ENCODE peak calls at places on chromosomes 13 and 19, in six cellular contexts. N is fibroblast of the conjunctiva; T is A549; D is immature natural killer cell; C is mucosa of gallbladder; S is CD4-positive, alpha-beta T cell. R is an unnamed sample.

GRCh38 chr13:112924365-112924764 is 44.6 kb upstream of the MCF2L start:
- DNase-seq in C (no peak), S (no peak), T (no peak), N (no peak), D (no peak), R (no peak)

GRCh38 chr13:53953205-53953604 is 924.6 kb downstream of the OLFM4 start:
- DNase-seq in C (no peak), S (no peak), D (no peak), T (no peak), N (no peak), R (no peak)

GRCh38 chr13:38421590-38422560 is 72.2 kb downstream of the UFM1 start:
- DNase-seq in N (no peak), D (no peak), C (no peak), T (no peak), S (no peak), R (no peak)

GRCh38 chr19:21482863-21483276 is 22.5 kb upstream of the ZNF429 start:
- DNase-seq in N (no peak), T (peak; percentile 12), S (peak; percentile 74), C (peak; percentile 56), D (peak; percentile 62), R (no peak)

GRCh38 chr13:25910243-25910642 is 141.6 kb downstream of the SHISA2 start:
- DNase-seq in N (no peak), D (no peak), S (no peak), C (no peak), T (no peak), R (no peak)

GRCh38 chr19:47022541-47023447 is 3.2 kb downstream of the NPAS1 start:
- DNase-seq in C (no peak), N (no peak), D (no peak), T (no peak), S (no peak), R (no peak)

GRCh38 chr19:4717191-4717965 is 6.3 kb downstream of the DPP9 start:
- DNase-seq in C (no peak), N (peak; percentile 32), D (no peak), T (peak; percentile 90), S (no peak), R (no peak)

GRCh38 chr13:84076280-84076679 is 194.0 kb upstream of the SLITRK1 start:
- DNase-seq in N (no peak), T (no peak), S (no peak), D (no peak), C (no peak), R (no peak)

GRCh38 chr13:74017301-74018092 is 116.7 kb downstream of the KLF12 start:
- DNase-seq in C (no peak), D (no peak), N (no peak), S (no peak), T (no peak), R (no peak)

GRCh38 chr13:26679411-26679810 is 81.2 kb downstream of the GPR12 start:
- DNase-seq in S (no peak), C (no peak), T (no peak), D (no peak), N (no peak), R (no peak)

GRCh38 chr19:52464798-52465470 is 11.6 kb downstream of the ZNF578 start:
- DNase-seq in T (peak; percentile 24), S (no peak), D (no peak), C (no peak), N (no peak), R (no peak)

GRCh38 chr13:27920677-27921420 is 1.0 kb downstream of the PDX1 start:
- DNase-seq in C (no peak), N (no peak), S (no peak), T (peak; percentile 6), D (no peak), R (no peak)

GRCh38 chr19:1001538-1002166 is 1.4 kb downstream of the GRIN3B start:
- DNase-seq in T (peak; percentile 46), N (no peak), S (peak; percentile 81), C (no peak), D (peak; percentile 63), R (peak; percentile 61)

GRCh38 chr13:50129065-50129922 is 114.0 kb downstream of the KCNRG start:
- DNase-seq in D (no peak), N (no peak), C (no peak), S (no peak), T (no peak), R (no peak)

GRCh38 chr13:71714802-71715375 is 152.1 kb downstream of the DACH1 start:
- DNase-seq in S (no peak), T (no peak), C (no peak), N (no peak), D (no peak), R (no peak)

GRCh38 chr13:64071352-64071751 is 2655.7 kb upstream of the PCDH20 start:
- DNase-seq in D (no peak), N (no peak), T (no peak), C (no peak), S (no peak), R (no peak)

GRCh38 chr19:4911314-4911713 is 2.0 kb downstream of the UHRF1 start:
- DNase-seq in T (no peak), D (no peak), S (no peak), N (no peak), C (no peak), R (no peak)

GRCh38 chr19:7250951-7251350 is 43.3 kb downstream of the INSR start:
- DNase-seq in N (no peak), D (no peak), T (no peak), S (no peak), C (no peak), R (no peak)

GRCh38 chr19:53086949-53087348 is 16.3 kb downstream of the ZNF160 start:
- DNase-seq in T (no peak), N (no peak), C (peak; percentile 14), D (no peak), S (no peak), R (no peak)

GRCh38 chr13:111177081-111177711 is 62.1 kb downstream of the ARHGEF7 start:
- DNase-seq in N (no peak), C (peak; percentile 53), D (peak; percentile 82), S (peak; percentile 52), T (no peak), R (no peak)

GRCh38 chr19:45470147-45471081 is 2.6 kb downstream of the FOSB start:
- DNase-seq in N (no peak), S (no peak), C (no peak), D (no peak), T (peak; percentile 71), R (peak; percentile 44)

GRCh38 chr19:10433131-10433536 is 12.8 kb downstream of the PDE4A start:
- DNase-seq in D (no peak), C (no peak), S (no peak), N (no peak), T (no peak), R (no peak)

GRCh38 chr13:108213946-108214345 is 1.4 kb downstream of the LIG4 start:
- DNase-seq in D (no peak), T (no peak), C (no peak), S (no peak), N (no peak), R (no peak)

GRCh38 chr19:1691589-1692290 is 39.3 kb upstream of the TCF3 start:
- DNase-seq in C (no peak), T (no peak), N (no peak), S (no peak), D (no peak), R (no peak)

GRCh38 chr13:110499621-110500281 is 61.8 kb downstream of the RAB20 start:
- DNase-seq in T (peak; percentile 31), S (no peak), D (no peak), C (no peak), N (no peak), R (no peak)

GRCh38 chr19:9828551-9829063 is 889 bp downstream of the UBL5 start:
- DNase-seq in T (no peak), S (no peak), C (no peak), D (no peak), N (no peak), R (no peak)

GRCh38 chr19:18785179-18786124 is 5.7 kb downstream of the COMP start:
- DNase-seq in C (peak; percentile 53), N (peak; percentile 38), S (peak; percentile 69), T (peak; percentile 74), D (peak; percentile 52), R (peak; percentile 90)

GRCh38 chr19:48554385-48555091 is 2.6 kb downstream of the SULT2B1 start:
- DNase-seq in T (peak; percentile 97), C (peak; percentile 33), S (no peak), D (no peak), N (no peak), R (no peak)

GRCh38 chr13:46797468-46798237 is 692 bp upstream of the ESD start:
- DNase-seq in C (no peak), S (no peak), N (peak; percentile 8), T (no peak), D (no peak), R (peak; percentile 4)

GRCh38 chr19:52590728-52591127 is 20.6 kb downstream of the ZNF701 start:
- DNase-seq in C (no peak), D (no peak), S (no peak), N (no peak), T (no peak), R (no peak)

GRCh38 chr13:76708138-76708537 is 178.1 kb downstream of the KCTD12 start:
- DNase-seq in C (no peak), N (no peak), T (no peak), D (no peak), S (no peak), R (no peak)

GRCh38 chr13:76886292-76887061 is at the start of gene KCTD12:
- DNase-seq in S (peak; percentile 78), C (peak; percentile 82), D (peak; percentile 51), T (peak; percentile 72), N (peak; percentile 83), R (peak; percentile 88)

GRCh38 chr13:113926301-113926761 is 47.5 kb downstream of the C13orf46 start:
- DNase-seq in N (peak; percentile 64), D (no peak), C (no peak), S (no peak), T (no peak), R (no peak)

GRCh38 chr19:40598121-40598917 is 2.9 kb upstream of the LTBP4 start:
- DNase-seq in N (peak; percentile 76), C (peak; percentile 88), D (peak; percentile 80), T (peak; percentile 97), S (peak; percentile 87), R (peak; percentile 88)

R was measured in B cell.